ENCODE peak calls at places on chromosomes 16 and 17, in four cellular contexts. G, E, S and U are unnamed samples.

GRCh38 chr16:65624246-65624645 is 502.4 kb upstream of the CDH11 start:
- DNase-seq in S (no peak), G (no peak), E (no peak), U (no peak)

GRCh38 chr17:58557981-58558380 is 43.5 kb upstream of the MTMR4 start:
- DNase-seq in E (no peak), G (no peak), S (no peak), U (no peak)

GRCh38 chr16:50195276-50195675 is 42.2 kb downstream of the TENT4B start:
- DNase-seq in G (no peak), S (no peak), E (no peak), U (no peak)

GRCh38 chr17:50950002-50950877 is 84.1 kb upstream of the TOB1 start:
- DNase-seq in E (peak), S (peak), G (peak), U (no peak)

GRCh38 chr16:57537596-57538234 is 1.3 kb upstream of the CCDC102A start:
- DNase-seq in G (no peak), E (no peak), S (no peak), U (no peak)

GRCh38 chr16:51624083-51624775 is 473.2 kb upstream of the SALL1 start:
- DNase-seq in G (no peak), E (no peak), S (no peak), U (no peak)

GRCh38 chr17:3221850-3222249 is 14.4 kb downstream of the OR1A1 start:
- DNase-seq in G (no peak), E (no peak), S (no peak), U (no peak)

GRCh38 chr16:49858200-49859129 is 2.6 kb upstream of the ZNF423 start:
- DNase-seq in S (no peak), G (no peak), E (peak), U (no peak)

GRCh38 chr17:8163978-8164814 is 1.4 kb upstream of the VAMP2 start:
- DNase-seq in E (peak), S (no peak), G (no peak), U (no peak)

GRCh38 chr17:43834106-43834505 is 1.2 kb upstream of the MPP3 start:
- DNase-seq in E (no peak), G (no peak), S (no peak), U (no peak)

GRCh38 chr16:67579686-67580085 is 17.4 kb downstream of the CTCF start:
- DNase-seq in S (no peak), G (no peak), E (no peak), U (no peak)

GRCh38 chr17:62059394-62059793 is 5.7 kb downstream of the MED13 start:
- DNase-seq in E (no peak), S (no peak), G (no peak), U (no peak)

GRCh38 chr16:8655184-8655717 is 19.2 kb upstream of the ABAT start:
- DNase-seq in G (no peak), S (no peak), E (no peak), U (no peak)

GRCh38 chr17:56754523-56755208 is 79.1 kb downstream of the C17orf67 start:
- DNase-seq in E (no peak), S (no peak), G (no peak), U (no peak)

GRCh38 chr16:68257906-68258800 is 6.2 kb upstream of the SLC7A6 start:
- DNase-seq in E (peak), G (no peak), S (no peak), U (no peak)

GRCh38 chr17:29051731-29052130 is 8.8 kb downstream of the PIPOX start:
- DNase-seq in E (no peak), G (no peak), S (no peak), U (no peak)

GRCh38 chr16:79171504-79172240 is 428.9 kb downstream of the MAF start:
- DNase-seq in G (peak), E (no peak), S (no peak), U (peak)

GRCh38 chr17:37147301-37147812 is 198.6 kb downstream of the AATF start:
- DNase-seq in E (peak), S (peak), G (no peak), U (peak)

GRCh38 chr16:54477766-54478165 is 191.2 kb upstream of the IRX3 start:
- DNase-seq in S (no peak), E (no peak), G (no peak), U (no peak)

GRCh38 chr16:15037745-15038144 is 18.1 kb downstream of the NTAN1 start:
- DNase-seq in G (no peak), E (no peak), S (no peak), U (no peak)

GRCh38 chr16:35776-36305 is 17.6 kb downstream of the POLR3K start:
- DNase-seq in E (no peak), G (no peak), S (no peak), U (no peak)

GRCh38 chr17:5097101-5097834 is 14.4 kb downstream of the ZNF232 start:
- DNase-seq in E (no peak), S (no peak), G (no peak), U (no peak)

GRCh38 chr17:31548709-31549108 is 157.2 kb downstream of the RAB11FIP4 start:
- DNase-seq in E (no peak), G (no peak), S (no peak), U (no peak)

GRCh38 chr17:74757931-74758845 is 9.8 kb downstream of the NHERF1 start:
- DNase-seq in S (no peak), G (no peak), E (no peak), U (peak)

GRCh38 chr16:2499890-2500633 is 13.7 kb upstream of the ATP6V0C start:
- DNase-seq in E (no peak), S (no peak), G (no peak), U (no peak)

GRCh38 chr16:35692824-35693223 is 2233.4 kb downstream of the TP53TG3F start:
- DNase-seq in E (no peak), S (no peak), G (no peak), U (no peak)

GRCh38 chr17:68248886-68249872 is 1.3 kb downstream of the AMZ2 start:
- DNase-seq in E (no peak), S (no peak), G (no peak), U (no peak)

GRCh38 chr16:75593825-75594820 is 27.9 kb downstream of the GABARAPL2 start:
- DNase-seq in E (no peak), G (peak), S (no peak), U (no peak)

GRCh38 chr16:28140788-28141618 is 70.8 kb downstream of the XPO6 start:
- DNase-seq in E (peak), G (no peak), S (peak), U (peak)

GRCh38 chr17:28371245-28372202 is at the start of gene SARM1:
- DNase-seq in S (peak), E (peak), G (peak), U (no peak)

GRCh38 chr16:75099738-75100615 is 16.6 kb downstream of the LDHD start:
- DNase-seq in S (no peak), E (no peak), G (no peak), U (no peak)

GRCh38 chr16:57325458-57325857 is 33.1 kb upstream of the CCL22 start:
- DNase-seq in E (no peak), G (no peak), S (no peak), U (no peak)

GRCh38 chr16:79182618-79183017 is 417.9 kb downstream of the MAF start:
- DNase-seq in E (no peak), G (no peak), S (no peak), U (no peak)

GRCh38 chr17:65750678-65751077 is 189.2 kb upstream of the AXIN2 start:
- DNase-seq in E (no peak), S (no peak), G (peak), U (peak)

GRCh38 chr17:32563583-32563982 is 76.8 kb downstream of the CDK5R1 start:
- DNase-seq in G (no peak), S (no peak), E (no peak), U (no peak)

GRCh38 chr17:57092171-57092570 is 7.1 kb downstream of the AKAP1 start:
- DNase-seq in S (no peak), E (no peak), G (no peak), U (no peak)